ENCODE peak calls at places on chromosomes 3 and 15, in five cellular contexts. Q is occipital lobe, G is MG63, K is epithelial cell of esophagus, V is mammary epithelial cell. H is an unnamed sample.

GRCh38 chr15:100905855-100906254 is 13.3 kb upstream of the LRRK1 start:
- DNase-seq in Q (no peak), V (no peak), G (no peak), K (peak), H (no peak)

GRCh38 chr3:45546636-45547201 is 47.8 kb upstream of the LIMD1 start:
- DNase-seq in K (no peak), Q (no peak), G (no peak), V (no peak), H (peak)

GRCh38 chr3:134274571-134274970 is 23.9 kb upstream of the RYK start:
- DNase-seq in V (no peak), Q (no peak), G (no peak), K (no peak), H (no peak)

GRCh38 chr15:68259883-68260282 is 17.7 kb upstream of the FEM1B start:
- DNase-seq in Q (no peak), V (no peak), G (no peak), K (no peak), H (no peak)

GRCh38 chr3:138397983-138398382 is 36.4 kb upstream of the ESYT3 start:
- DNase-seq in K (peak), V (no peak), G (no peak), Q (no peak), H (no peak)

GRCh38 chr3:109806929-109807328 is 469.6 kb upstream of the DPPA4 start:
- DNase-seq in V (peak), Q (no peak), K (peak), G (no peak), H (peak)

GRCh38 chr15:27449041-27449440 is 478.1 kb downstream of the GABRG3 start:
- DNase-seq in V (peak), K (peak), Q (no peak), G (no peak), H (no peak)

GRCh38 chr15:101327147-101327740 is 32.2 kb upstream of the SNRPA1 start:
- DNase-seq in G (no peak), Q (no peak), V (no peak), K (no peak), H (no peak)

GRCh38 chr3:193680220-193680619 is 87.2 kb downstream of the OPA1 start:
- DNase-seq in V (no peak), K (no peak), G (no peak), Q (no peak), H (no peak)

GRCh38 chr3:136893848-136894443 is 31.9 kb downstream of the NCK1 start:
- DNase-seq in K (peak), G (peak), V (peak), Q (no peak), H (no peak)

GRCh38 chr3:10534066-10534465 is 28.7 kb upstream of the ATP2B2 start:
- DNase-seq in K (no peak), G (no peak), V (no peak), Q (no peak), H (no peak)